ENCODE peak calls at places on chromosomes 7 and 10, in five cellular contexts. D, Y, P, W and N are unnamed samples.

GRCh38 chr10:96130326-96130758 is 245 bp downstream of the ZNF518A start:
- DNase-seq in D (no peak), P (peak), Y (peak), W (no peak), N (peak)

GRCh38 chr10:75234683-75235374 is 928 bp downstream of the COMTD1 start:
- DNase-seq in W (no peak), Y (peak), D (peak), P (no peak), N (no peak)

GRCh38 chr7:13518738-13519137 is 470.7 kb downstream of the ETV1 start:
- DNase-seq in W (no peak), Y (no peak), D (no peak), P (no peak), N (no peak)

GRCh38 chr10:22252801-22253577 is 35.2 kb upstream of the EBLN1 start:
- DNase-seq in D (no peak), P (peak), W (no peak), Y (peak), N (no peak)

GRCh38 chr10:110137142-110137545 is 70.3 kb upstream of the MXI1 start:
- DNase-seq in W (peak), Y (no peak), D (peak), P (peak), N (no peak)

GRCh38 chr10:119208553-119208940 is 1.2 kb downstream of the GRK5 start:
- DNase-seq in Y (no peak), D (no peak), W (peak), P (peak), N (no peak)

GRCh38 chr10:839550-840205 is 91.8 kb downstream of the LARP4B start:
- DNase-seq in W (no peak), P (no peak), D (peak), Y (no peak), N (no peak)

GRCh38 chr7:18715988-18716387 is 220.4 kb downstream of the HDAC9 start:
- DNase-seq in D (no peak), W (peak), P (no peak), Y (no peak), N (peak)

GRCh38 chr10:117365612-117366011 is 9.6 kb downstream of the PDZD8 start:
- DNase-seq in W (no peak), P (peak), D (peak), Y (no peak), N (no peak)

GRCh38 chr10:84537447-84537931 is 209.1 kb downstream of the CCSER2 start:
- DNase-seq in D (peak), W (peak), Y (peak), P (peak), N (peak)

GRCh38 chr10:12165992-12166775 is 29.5 kb downstream of the NUDT5 start:
- DNase-seq in Y (no peak), P (no peak), W (no peak), D (no peak), N (no peak)

GRCh38 chr7:103373866-103374643 is 26.6 kb downstream of the PSMC2 start:
- DNase-seq in P (no peak), W (no peak), D (no peak), Y (no peak), N (no peak)

GRCh38 chr10:64332551-64332950 is 811.4 kb downstream of the REEP3 start:
- DNase-seq in P (no peak), W (no peak), D (no peak), Y (no peak), N (no peak)

GRCh38 chr10:32795598-32796183 is 162.3 kb downstream of the ITGB1 start:
- DNase-seq in Y (no peak), P (peak), D (peak), W (peak), N (peak)

GRCh38 chr7:108308276-108308675 is 148.0 kb downstream of the NRCAM start:
- DNase-seq in Y (no peak), W (no peak), D (peak), P (no peak), N (no peak)

GRCh38 chr7:14936530-14936929 is 34.0 kb upstream of the DGKB start:
- DNase-seq in Y (no peak), W (peak), D (no peak), P (peak), N (no peak)

GRCh38 chr10:125343118-125343752 is 182.9 kb upstream of the CTBP2 start:
- DNase-seq in Y (no peak), D (peak), W (peak), P (peak), N (peak)

GRCh38 chr10:68001539-68001938 is 73.5 kb downstream of the HERC4 start:
- DNase-seq in D (no peak), W (no peak), P (no peak), Y (no peak), N (no peak)
- H3K4me3 ChIP-seq in D (no peak), W (no peak), P (no peak), Y (no peak), N (no peak)

DNA sequence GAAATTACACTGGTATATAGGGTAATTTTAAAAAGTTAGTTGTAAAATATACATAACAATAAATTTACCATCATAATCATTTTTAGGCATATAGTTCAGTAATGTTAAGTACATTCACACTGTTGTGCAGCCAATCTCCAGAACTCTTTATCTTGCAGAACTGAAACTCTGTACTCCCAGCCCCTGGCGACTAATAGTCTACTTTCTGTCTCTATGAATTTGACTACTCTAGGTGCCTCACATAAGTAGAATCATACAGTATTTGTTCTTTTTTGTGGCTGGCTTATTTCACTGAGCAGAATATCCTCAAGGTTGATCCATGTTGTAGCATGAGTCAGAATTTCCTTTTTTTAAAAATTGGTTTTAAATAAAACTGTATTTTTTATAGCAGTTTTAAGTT is 41.4 kb downstream of the NRF1 start:
- DNase-seq in W (no peak), Y (no peak), D (no peak), P (no peak), N (no peak)
- H3K4me3 ChIP-seq in W (no peak), Y (no peak), D (no peak), P (no peak), N (no peak)

GRCh38 chr7:55526770-55527169 is 45.5 kb downstream of the VOPP1 start:
- DNase-seq in P (no peak), W (no peak), D (no peak), Y (no peak), N (peak)
- H3K4me3 ChIP-seq in P (no peak), W (no peak), D (no peak), Y (no peak), N (no peak)

DNA sequence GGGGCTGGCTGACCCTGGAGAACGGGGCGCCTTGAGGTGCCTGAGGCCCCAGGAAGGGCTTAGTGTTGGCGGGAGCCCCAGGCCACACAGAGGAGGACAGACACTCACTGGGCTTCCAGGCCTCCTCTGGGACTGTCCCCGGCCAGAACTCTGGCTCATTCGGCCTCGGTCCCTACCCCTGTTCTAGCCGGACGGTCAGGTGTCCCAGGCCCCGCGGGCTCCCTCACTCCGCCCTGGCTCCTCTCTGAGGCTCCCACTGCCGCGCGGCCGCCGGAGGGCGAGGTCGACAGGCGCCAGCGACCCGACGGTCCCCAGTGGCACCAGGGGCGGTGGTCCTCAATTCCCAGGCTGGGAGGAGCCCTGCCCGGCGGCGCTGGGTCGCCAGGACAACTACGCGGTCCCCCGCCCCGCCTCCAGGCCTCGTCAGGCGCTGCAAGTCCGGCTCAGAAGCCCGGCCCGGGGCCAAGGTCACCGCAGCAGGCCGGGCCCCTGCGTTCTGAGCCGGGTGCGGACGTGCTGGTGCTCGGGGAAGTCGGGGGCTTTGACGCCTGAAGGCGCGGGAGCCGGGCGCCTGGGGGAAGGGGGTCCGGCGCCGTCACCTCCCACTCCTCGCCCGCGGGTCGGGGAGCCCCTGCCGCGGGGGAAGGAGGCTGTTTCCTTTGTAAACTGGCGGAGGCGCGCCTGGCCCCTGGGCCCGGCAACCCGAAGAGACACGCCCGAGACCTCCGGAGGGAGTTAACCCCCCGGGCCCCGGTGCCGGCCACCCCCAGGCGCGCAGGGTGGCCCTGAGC is 1.1 kb upstream of the PWWP2B start:
- DNase-seq in Y (peak), D (no peak), W (no peak), P (no peak), N (peak)
- H3K4me3 ChIP-seq in Y (peak), D (no peak), W (peak), P (peak), N (peak)

GRCh38 chr7:23074443-23075244 is 30.9 kb upstream of the KLHL7 start:
- DNase-seq in W (peak), P (no peak), Y (no peak), D (no peak), N (no peak)
- H3K4me3 ChIP-seq in W (no peak), P (no peak), Y (no peak), D (no peak), N (no peak)

GRCh38 chr10:77825965-77826364 is 100.6 kb downstream of the DLG5 start:
- DNase-seq in W (no peak), D (no peak), P (no peak), Y (peak), N (no peak)

GRCh38 chr10:77821551-77821950 is 105.0 kb downstream of the DLG5 start:
- DNase-seq in D (no peak), P (no peak), W (no peak), Y (peak), N (no peak)

GRCh38 chr10:77821036-77821435 is 105.5 kb downstream of the DLG5 start:
- DNase-seq in P (no peak), Y (peak), W (no peak), D (no peak), N (no peak)

GRCh38 chr10:77824893-77825292 is 101.7 kb downstream of the DLG5 start:
- DNase-seq in W (no peak), P (no peak), Y (peak), D (no peak), N (no peak)

GRCh38 chr10:77823811-77824542 is 102.6 kb downstream of the DLG5 start:
- DNase-seq in D (no peak), Y (peak), W (no peak), P (no peak), N (no peak)
- H3K4me3 ChIP-seq in D (no peak), Y (no peak), W (no peak), P (no peak), N (no peak)

DNA sequence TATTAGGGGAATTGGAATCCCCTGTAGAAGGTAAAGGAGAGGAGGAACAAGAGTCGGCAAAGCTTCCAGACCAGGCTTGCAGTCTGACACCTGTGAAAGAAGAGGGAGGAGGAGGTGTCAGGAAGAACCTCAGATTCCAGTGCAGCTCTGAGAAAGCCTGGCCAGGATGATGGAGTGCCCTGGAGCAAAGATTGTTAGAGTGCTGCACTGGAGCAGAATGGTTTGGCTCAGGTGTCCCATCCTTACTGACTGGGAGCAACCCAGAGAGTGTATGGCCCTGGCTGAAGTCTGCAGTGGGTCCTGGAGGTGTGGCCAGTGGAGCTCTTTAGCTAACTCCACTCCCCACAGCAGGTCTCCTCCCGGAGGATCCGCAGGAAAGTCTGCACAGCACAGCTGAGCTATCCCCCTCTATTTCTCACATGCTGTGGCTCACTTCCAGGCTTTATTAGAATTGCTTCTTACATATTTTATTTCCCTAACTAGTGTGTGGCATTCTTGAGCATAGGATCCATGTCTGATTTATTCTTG is 58.6 kb downstream of the VIM start:
- DNase-seq in Y (no peak), D (no peak), W (no peak), P (no peak), N (no peak)
- H3K4me3 ChIP-seq in Y (no peak), D (no peak), W (no peak), P (no peak), N (no peak)

GRCh38 chr10:43311794-43312193 is 44.9 kb upstream of the RASGEF1A start:
- DNase-seq in D (no peak), W (no peak), Y (no peak), P (no peak), N (no peak)

GRCh38 chr10:43307306-43307705 is 40.4 kb upstream of the RASGEF1A start:
- DNase-seq in D (no peak), W (no peak), Y (no peak), P (no peak), N (no peak)

GRCh38 chr10:43310872-43311271 is 44.0 kb upstream of the RASGEF1A start:
- DNase-seq in D (no peak), P (peak), W (no peak), Y (no peak), N (no peak)

GRCh38 chr10:43306899-43307298 is 40.0 kb upstream of the RASGEF1A start:
- DNase-seq in D (no peak), P (no peak), W (no peak), Y (no peak), N (no peak)

DNA sequence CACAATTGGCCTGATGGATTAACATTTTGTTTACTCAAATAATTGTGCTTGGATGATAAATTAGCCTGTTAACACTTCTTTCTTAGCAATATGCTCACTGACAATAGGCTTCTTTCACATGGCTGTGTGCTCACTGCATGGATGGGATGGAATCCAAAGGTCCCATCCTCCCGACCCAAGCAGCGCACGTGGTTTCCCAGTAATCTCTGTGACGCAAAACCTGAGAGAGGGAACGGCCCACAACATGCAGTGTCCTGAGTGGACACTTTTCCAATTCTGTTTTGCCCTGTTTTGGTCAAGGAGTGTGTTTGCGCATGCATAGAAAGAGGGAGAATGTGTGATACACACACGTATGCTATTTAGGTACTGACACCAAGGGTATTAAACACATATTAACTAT is 42.1 kb upstream of the RASGEF1A start:
- DNase-seq in D (no peak), W (peak), P (no peak), Y (no peak), N (peak)
- H3K4me3 ChIP-seq in D (no peak), W (no peak), P (no peak), Y (no peak), N (no peak)

GRCh38 chr10:1846050-1846449 is 108.7 kb upstream of the ADARB2 start:
- DNase-seq in D (no peak), W (no peak), P (no peak), Y (no peak), N (no peak)

GRCh38 chr10:1847361-1847760 is 110.0 kb upstream of the ADARB2 start:
- DNase-seq in Y (no peak), D (no peak), P (no peak), W (no peak), N (no peak)

GRCh38 chr10:1841759-1842158 is 104.4 kb upstream of the ADARB2 start:
- DNase-seq in Y (no peak), W (no peak), D (no peak), P (no peak), N (no peak)
- H3K4me3 ChIP-seq in Y (no peak), W (no peak), D (no peak), P (no peak), N (no peak)